ENCODE peak calls at places on chromosomes 11 and 22, in eight cellular contexts. Y, S, F, J, W, O, D and E are unnamed samples.

GRCh38 chr11:107769189-107769588 is 57.3 kb upstream of the SLN start:
- DNase-seq in F (no peak), J (no peak), O (no peak), Y (peak; percentile 18), D (no peak), S (no peak), W (no peak), E (no peak)

GRCh38 chr11:102807921-102808320 is 10.0 kb upstream of the MMP1 start:
- DNase-seq in O (peak; percentile 38), W (no peak), D (no peak), F (no peak), J (no peak), Y (peak; percentile 58), S (no peak), E (no peak)

GRCh38 chr11:78685156-78685555 is 110.5 kb upstream of the NARS2 start:
- DNase-seq in D (no peak), O (no peak), J (no peak), W (no peak), S (no peak), F (no peak), Y (no peak), E (no peak)

GRCh38 chr11:31492320-31492913 is 17.0 kb downstream of the IMMP1L start:
- DNase-seq in W (no peak), D (no peak), S (no peak), F (no peak), O (no peak), J (no peak), Y (no peak), E (no peak)

GRCh38 chr11:76156971-76157427 is 49.3 kb downstream of the WNT11 start:
- DNase-seq in S (no peak), D (no peak), J (no peak), F (no peak), W (no peak), Y (no peak), O (no peak), E (no peak)

GRCh38 chr11:119764108-119764874 is 35.3 kb upstream of the NECTIN1 start:
- DNase-seq in Y (no peak), S (peak; percentile 61), D (no peak), O (no peak), W (no peak), F (peak; percentile 14), J (no peak), E (no peak)

GRCh38 chr22:23825246-23825905 is 13.4 kb downstream of the DERL3 start:
- DNase-seq in J (no peak), S (no peak), D (no peak), F (no peak), O (no peak), Y (no peak), W (no peak), E (no peak)

GRCh38 chr11:59802639-59803176 is 7.9 kb downstream of the MRPL16 start:
- DNase-seq in S (no peak), J (peak; percentile 43), Y (peak; percentile 74), D (no peak), W (no peak), O (peak; percentile 62), F (no peak), E (peak; percentile 24)

GRCh38 chr22:42716649-42717127 is 4.0 kb downstream of the A4GALT start:
- DNase-seq in F (no peak), O (peak; percentile 49), Y (no peak), S (no peak), J (no peak), D (no peak), W (no peak), E (no peak)